ENCODE peak calls at places on chromosomes 4 and X, in seven cellular contexts. Y is naive B cell; H is activated effector memory CD4-positive, alpha-beta T cell treated with Interleukin-2 at 50 U/mL for 16 hours; K is hypothalamus; M is CD8-positive, alpha-beta T cell; C is COR-L47; Q is NCI-H1105. R is an unnamed sample.

GRCh38 chr4:25816591-25817058 is 46.2 kb downstream of the SEL1L3 start:
- DNase-seq in Y (no peak), H (no peak), K (no peak), M (no peak), C (no peak), Q (no peak), R (no peak)

GRCh38 chrX:141320801-141321200 is 78.5 kb upstream of the SPANXC start:
- DNase-seq in Y (no peak), H (no peak), K (no peak), M (no peak), C (no peak), Q (no peak), R (no peak)

GRCh38 chr4:152501846-152502536 is 33.9 kb downstream of the FBXW7 start:
- DNase-seq in Y (no peak), H (no peak), K (no peak), M (no peak), C (no peak), Q (no peak), R (no peak)

GRCh38 chr4:149108626-149109025 is 666.4 kb upstream of the NR3C2 start:
- DNase-seq in Y (no peak), H (no peak), K (no peak), M (no peak), C (no peak), Q (no peak), R (no peak)

GRCh38 chr4:14857475-14857874 is 144.8 kb upstream of the CPEB2 start:
- DNase-seq in Y (no peak), H (no peak), K (no peak), M (no peak), C (no peak), Q (no peak), R (no peak)

GRCh38 chr4:176726803-176727202 is 65.9 kb downstream of the VEGFC start:
- DNase-seq in Y (no peak), H (no peak), K (no peak), M (no peak), C (no peak), Q (no peak), R (no peak)

GRCh38 chr4:139454646-139455045 is 725 bp downstream of the RAB33B start:
- DNase-seq in Y (peak), H (no peak), K (no peak), M (no peak), C (no peak), Q (no peak), R (no peak)

GRCh38 chrX:19178402-19178801 is 56.1 kb upstream of the ADGRG2 start:
- DNase-seq in Y (no peak), H (no peak), K (no peak), M (no peak), C (no peak), Q (no peak), R (no peak)

GRCh38 chr4:183081116-183081469 is 18.0 kb upstream of the WWC2 start:
- DNase-seq in Y (no peak), H (no peak), K (no peak), M (no peak), C (no peak), Q (no peak), R (no peak)

GRCh38 chrX:78075787-78076389 is 28.2 kb upstream of the PGK1 start:
- DNase-seq in Y (no peak), H (no peak), K (no peak), M (no peak), C (no peak), Q (no peak), R (no peak)

GRCh38 chr4:61376301-61376700 is 176.2 kb downstream of the ADGRL3 start:
- DNase-seq in Y (no peak), H (no peak), K (no peak), M (no peak), C (no peak), Q (no peak), R (no peak)

GRCh38 chrX:130523460-130524394 is 121.9 kb downstream of the RBMX2 start:
- DNase-seq in Y (no peak), H (no peak), K (no peak), M (no peak), C (no peak), Q (peak), R (peak)

GRCh38 chr4:23163649-23164436 is 471.1 kb downstream of the GBA3 start:
- DNase-seq in Y (no peak), H (no peak), K (no peak), M (no peak), C (peak), Q (no peak), R (no peak)

GRCh38 chr4:158805628-158806471 is 37.0 kb downstream of the FNIP2 start:
- DNase-seq in Y (no peak), H (no peak), K (no peak), M (no peak), C (no peak), Q (no peak), R (no peak)

GRCh38 chr4:161554372-161554990 is 609.3 kb downstream of the FSTL5 start:
- DNase-seq in Y (no peak), H (no peak), K (no peak), M (no peak), C (no peak), Q (no peak), R (no peak)

GRCh38 chr4:132827522-132827921 is 321.6 kb upstream of the PCDH10 start:
- DNase-seq in Y (no peak), H (no peak), K (no peak), M (no peak), C (no peak), Q (no peak), R (no peak)

GRCh38 chrX:71366674-71367256 is 608 bp downstream of the TAF1 start:
- DNase-seq in Y (no peak), H (peak), K (no peak), M (peak), C (no peak), Q (no peak), R (peak)

GRCh38 chr4:80322716-80323115 is 12.8 kb upstream of the CFAP299 start:
- DNase-seq in Y (no peak), H (no peak), K (no peak), M (no peak), C (peak), Q (peak), R (no peak)

GRCh38 chr4:6377626-6378492 is 94.6 kb downstream of the PPP2R2C start:
- DNase-seq in Y (no peak), H (no peak), K (no peak), M (no peak), C (no peak), Q (no peak), R (no peak)

GRCh38 chr4:159378056-159378616 is 275.3 kb downstream of the RAPGEF2 start:
- DNase-seq in Y (no peak), H (no peak), K (no peak), M (no peak), C (no peak), Q (no peak), R (no peak)

GRCh38 chrX:99654188-99654587 is 755.9 kb downstream of the PCDH19 start:
- DNase-seq in Y (no peak), H (no peak), K (no peak), M (no peak), C (no peak), Q (no peak), R (no peak)

GRCh38 chrX:12013220-12013619 is 125.1 kb upstream of the FRMPD4 start:
- DNase-seq in Y (no peak), H (no peak), K (no peak), M (no peak), C (peak), Q (no peak), R (no peak)

GRCh38 chr4:46051392-46051791 is 72.5 kb downstream of the GABRG1 start:
- DNase-seq in Y (no peak), H (no peak), K (no peak), M (no peak), C (no peak), Q (no peak), R (no peak)

GRCh38 chr4:10670346-10670745 is 14.2 kb downstream of the CLNK start:
- DNase-seq in Y (no peak), H (no peak), K (no peak), M (no peak), C (no peak), Q (no peak), R (no peak)

GRCh38 chrX:140087865-140088264 is 122.5 kb upstream of the CXorf66 start:
- DNase-seq in Y (no peak), H (no peak), K (no peak), M (no peak), C (no peak), Q (no peak), R (no peak)

GRCh38 chr4:179893967-179894590 is 2349.1 kb upstream of the TENM3 start:
- DNase-seq in Y (no peak), H (no peak), K (no peak), M (no peak), C (no peak), Q (no peak), R (no peak)

GRCh38 chrX:107775000-107775733 is 420 bp downstream of the TSC22D3 start:
- DNase-seq in Y (peak), H (no peak), K (no peak), M (no peak), C (no peak), Q (no peak), R (no peak)

GRCh38 chr4:37983951-37984350 is 23.8 kb downstream of the PTTG2 start:
- DNase-seq in Y (no peak), H (no peak), K (no peak), M (no peak), C (no peak), Q (no peak), R (no peak)

GRCh38 chr4:145234086-145234694 is 53.8 kb upstream of the OTUD4 start:
- DNase-seq in Y (peak), H (no peak), K (no peak), M (peak), C (peak), Q (peak), R (peak)

GRCh38 chrX:151981129-151981528 is 6.7 kb upstream of the GABRE start:
- DNase-seq in Y (no peak), H (no peak), K (no peak), M (no peak), C (no peak), Q (no peak), R (no peak)

GRCh38 chr4:26632916-26633315 is 49.0 kb downstream of the TBC1D19 start:
- DNase-seq in Y (no peak), H (no peak), K (no peak), M (no peak), C (no peak), Q (no peak), R (no peak)

GRCh38 chrX:107731831-107732502 is 43.6 kb downstream of the TSC22D3 start:
- DNase-seq in Y (no peak), H (no peak), K (peak), M (no peak), C (no peak), Q (peak), R (peak)

GRCh38 chrX:40158036-40158706 is 60.4 kb upstream of the BCOR start:
- DNase-seq in Y (no peak), H (no peak), K (no peak), M (no peak), C (peak), Q (peak), R (no peak)

GRCh38 chr4:54085284-54085683 is 14.7 kb upstream of the GSX2 start:
- DNase-seq in Y (no peak), H (no peak), K (peak), M (no peak), C (no peak), Q (no peak), R (no peak)

R was measured in substantia nigra.